ENCODE peak calls at places on chromosomes 3 and 15, in six cellular contexts. C is NT2/D1, U is suprapubic skin, Z is DND-41, Y is stomach, R is keratinocyte. M is an unnamed sample. For H3K36me3 and H3K4me1, the result is how much of the 10 kb centered on the place peaks cover.

GRCh38 chr3:189967254-189967865 is 153.3 kb downstream of the P3H2 start:
- DNase-seq in C (peak), U (no peak), Z (no peak), Y (no peak), R (no peak), M (peak)

GRCh38 chr3:4426782-4427344 is 40.2 kb downstream of the SUMF1 start:
- DNase-seq in C (no peak), U (no peak), Z (peak), Y (no peak), R (no peak), M (no peak)

GRCh38 chr3:17645074-17645698 is 97.2 kb downstream of the TBC1D5 start:
- DNase-seq in C (peak), U (no peak), Z (no peak), Y (no peak), R (no peak), M (peak)

GRCh38 chr3:59580499-59580898 is 530.7 kb upstream of the CFAP20DC start:
- DNase-seq in C (no peak), U (no peak), Z (no peak), Y (no peak), R (no peak), M (no peak)

GRCh38 chr3:108130247-108130646 is 39.4 kb upstream of the CD47 start:
- DNase-seq in C (no peak), U (no peak), Z (no peak), Y (no peak), R (no peak), M (no peak)

GRCh38 chr15:35130245-35130644 is 45.1 kb upstream of the NANOGP8 start:
- DNase-seq in C (no peak), U (no peak), Z (no peak), Y (no peak), R (no peak), M (no peak)

GRCh38 chr3:117045143-117045542 is 335.6 kb downstream of the TUSC7 start:
- DNase-seq in C (peak), U (no peak), Z (no peak), Y (no peak), R (no peak), M (no peak)

GRCh38 chr3:152403632-152404066 is 134.9 kb downstream of the MBNL1 start:
- DNase-seq in C (no peak), U (peak), Z (no peak), Y (peak), R (no peak), M (no peak)

GRCh38 chr15:59862191-59863155 is 141.6 kb upstream of the FOXB1 start:
- DNase-seq in C (no peak), U (no peak), Z (no peak), Y (no peak), R (no peak), M (no peak)

GRCh38 chr3:43221076-43221475 is 65.3 kb upstream of the SNRK start:
- DNase-seq in C (no peak), U (no peak), Z (no peak), Y (no peak), R (no peak), M (no peak)
- H3K36me3 ChIP-seq in C (under half), U (under half), Z (under half), Y (under half), R (under half), M (under half)

DNA sequence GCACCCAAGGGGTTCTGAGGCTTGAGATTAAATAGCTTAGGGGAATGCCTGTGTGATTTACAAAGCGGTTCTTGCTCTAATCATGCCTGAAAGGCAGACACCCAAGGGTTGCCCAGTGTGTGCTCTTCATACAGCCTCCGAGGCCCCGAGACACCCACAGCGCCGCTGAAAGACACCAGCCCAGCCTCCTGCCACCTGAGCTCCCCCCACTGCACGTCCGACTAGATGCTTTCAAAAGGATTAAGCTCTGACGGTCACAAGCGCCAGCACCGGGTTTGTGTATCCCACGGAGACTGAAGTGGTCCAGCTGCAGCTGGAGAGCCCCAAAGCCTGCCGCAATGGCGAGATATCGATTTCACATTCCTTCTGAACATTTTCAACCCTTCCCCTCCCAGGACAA is 50.3 kb downstream of the SPATA12 start:
- DNase-seq in C (no peak), U (no peak), Z (no peak), Y (no peak), R (no peak), M (no peak)
- H3K4me3 ChIP-seq in C (no peak), U (no peak), Z (no peak), Y (no peak), R (no peak), M (no peak)

GRCh38 chr3:56988458-56988857 is 72.0 kb upstream of the SPATA12 start:
- DNase-seq in C (no peak), U (no peak), Z (no peak), Y (no peak), R (no peak), M (no peak)
- H3K4me1 ChIP-seq in C (under half), U (under half), Z (under half), Y (half or more), R (under half), M (under half)

GRCh38 chr3:15217841-15218267 is 11.8 kb downstream of the CAPN7 start:
- DNase-seq in C (no peak), U (no peak), Z (no peak), Y (no peak), R (no peak), M (no peak)

GRCh38 chr3:15215996-15216395 is 9.9 kb downstream of the CAPN7 start:
- DNase-seq in C (no peak), U (no peak), Z (no peak), Y (no peak), R (no peak), M (no peak)

GRCh38 chr3:15211934-15212333 is 5.9 kb downstream of the CAPN7 start:
- DNase-seq in C (no peak), U (no peak), Z (no peak), Y (no peak), R (no peak), M (no peak)

GRCh38 chr3:15217011-15217671 is 11.1 kb downstream of the CAPN7 start:
- DNase-seq in C (no peak), U (no peak), Z (no peak), Y (no peak), R (no peak), M (no peak)

GRCh38 chr3:15214758-15215157 is 8.7 kb downstream of the CAPN7 start:
- DNase-seq in C (no peak), U (no peak), Z (no peak), Y (no peak), R (no peak), M (no peak)
- H3K36me3 ChIP-seq in C (half or more), U (half or more), Z (half or more), Y (half or more), R (under half), M (under half)